ENCODE peak calls at places on chromosomes 4 and X, in ten cellular contexts. G is H9, U is psoas muscle, A is fibroblast of pulmonary artery, N is HFF-Myc, X is A549, M is hepatocyte, E is endodermal cell, B is suprapubic skin, K is brain microvascular endothelial cell. I is an unnamed sample.
A peak's percentile ranks its signal among the peaks of the same experiment; 100 is the strongest.

GRCh38 chr4:56129431-56129861 is 180.7 kb downstream of the CEP135 start:
- DNase-seq in X (peak; percentile 0), A (peak; percentile 58), E (peak; percentile 87), M (peak; percentile 63), B (no peak), K (no peak), U (no peak), N (no peak), G (peak; percentile 77), I (no peak)

GRCh38 chr4:152352645-152353116 is 183.2 kb downstream of the FBXW7 start:
- DNase-seq in G (peak; percentile 33), X (peak; percentile 8), M (peak; percentile 82), K (peak; percentile 94), B (no peak), A (peak; percentile 98), N (peak; percentile 95), U (peak; percentile 50), E (peak; percentile 57), I (peak; percentile 98)

GRCh38 chrX:54422168-54422567 is 18.0 kb upstream of the TSR2 start:
- DNase-seq in A (no peak), M (no peak), U (no peak), B (no peak), N (no peak), E (no peak), X (no peak), G (no peak), K (no peak), I (no peak)

GRCh38 chrX:74118503-74118902 is 185.5 kb upstream of the ZCCHC13 start:
- DNase-seq in M (no peak), K (no peak), X (no peak), B (no peak), U (no peak), G (no peak), A (no peak), N (no peak), E (no peak), I (no peak)

GRCh38 chrX:154312116-154312515 is 16.5 kb downstream of the TKTL1 start:
- DNase-seq in K (no peak), E (no peak), A (no peak), U (no peak), G (no peak), N (no peak), M (no peak), X (no peak), B (no peak), I (no peak)

GRCh38 chrX:135520553-135521404 is at the start of gene INTS6L:
- DNase-seq in B (peak; percentile 88), N (peak; percentile 43), E (peak; percentile 92), U (peak; percentile 84), X (no peak), A (peak; percentile 92), M (peak; percentile 88), G (peak; percentile 88), K (peak; percentile 90), I (peak; percentile 92)

GRCh38 chrX:97389761-97390192 is 506.1 kb downstream of the RPA4 start:
- DNase-seq in A (peak; percentile 76), B (no peak), X (no peak), U (no peak), G (no peak), M (peak; percentile 45), K (peak; percentile 77), E (no peak), N (peak; percentile 19), I (no peak)

GRCh38 chrX:77900688-77901087 is 1.4 kb downstream of the COX7B start:
- DNase-seq in B (no peak), N (no peak), X (no peak), G (no peak), A (peak; percentile 18), K (no peak), M (no peak), U (no peak), E (no peak), I (no peak)

GRCh38 chr4:114038762-114039392 is 59.4 kb upstream of the ARSJ start:
- DNase-seq in X (no peak), E (no peak), K (no peak), G (no peak), B (no peak), M (no peak), A (no peak), U (no peak), N (no peak), I (no peak)

GRCh38 chr4:74479009-74479408 is 34.1 kb downstream of the AREG start:
- DNase-seq in K (no peak), B (no peak), N (no peak), U (no peak), M (no peak), E (no peak), G (no peak), A (no peak), X (no peak), I (no peak)

GRCh38 chrX:34859191-34859590 is 83.4 kb upstream of the FAM47B start:
- DNase-seq in M (no peak), N (no peak), K (no peak), A (no peak), G (no peak), X (no peak), U (no peak), B (no peak), E (no peak), I (no peak)

GRCh38 chrX:68199062-68199848 is 234.0 kb downstream of the OPHN1 start:
- DNase-seq in U (no peak), B (no peak), X (no peak), G (no peak), E (no peak), A (no peak), N (no peak), M (no peak), K (no peak), I (no peak)

GRCh38 chrX:22969416-22969815 is 30.3 kb upstream of the DDX53 start:
- DNase-seq in B (no peak), G (no peak), E (no peak), U (no peak), N (no peak), M (no peak), X (no peak), K (peak; percentile 44), A (peak; percentile 28), I (no peak)

GRCh38 chrX:40871385-40872082 is 136.2 kb upstream of the MED14 start:
- DNase-seq in B (no peak), X (no peak), A (peak; percentile 28), M (no peak), N (no peak), E (no peak), U (no peak), G (no peak), K (no peak), I (peak; percentile 29)

GRCh38 chrX:99394450-99394849 is 1015.6 kb downstream of the PCDH19 start:
- DNase-seq in K (no peak), N (no peak), E (peak; percentile 80), G (peak; percentile 56), M (no peak), B (no peak), U (no peak), X (no peak), A (no peak), I (peak; percentile 0)

GRCh38 chrX:49172280-49172780 is 632 bp downstream of the PLP2 start:
- DNase-seq in M (peak; percentile 69), X (no peak), E (no peak), B (peak; percentile 83), K (no peak), U (peak; percentile 86), N (no peak), A (peak; percentile 35), G (no peak), I (peak; percentile 60)

GRCh38 chrX:103063191-103063845 is 653 bp downstream of the BEX1 start:
- DNase-seq in X (no peak), M (peak; percentile 58), A (peak; percentile 55), K (peak; percentile 32), N (peak; percentile 11), G (peak; percentile 53), B (no peak), E (peak; percentile 81), U (no peak), I (peak; percentile 53)

GRCh38 chrX:133698298-133698697 is 283.0 kb upstream of the GPC4 start:
- DNase-seq in N (no peak), X (no peak), A (peak; percentile 38), G (no peak), E (no peak), U (no peak), B (no peak), K (peak; percentile 35), M (no peak), I (peak; percentile 39)

GRCh38 chrX:55342533-55343501 is 78.1 kb upstream of the PAGE3 start:
- DNase-seq in X (peak; percentile 25), M (no peak), G (peak; percentile 47), N (no peak), U (no peak), E (peak; percentile 73), A (peak; percentile 22), B (no peak), K (no peak), I (peak; percentile 28)

GRCh38 chr4:124937993-124938392 is 225.5 kb upstream of the ANKRD50 start:
- DNase-seq in A (no peak), M (no peak), X (no peak), G (no peak), E (no peak), N (no peak), U (no peak), K (no peak), B (no peak), I (no peak)
- TF ChIP-seq CTCF in A (no peak), M (no peak), X (no peak), G (no peak), E (no peak), N (no peak), U (no peak), K (no peak), B (no peak), I (no peak)

GRCh38 chr4:64643841-64644240 is 234.6 kb upstream of the TECRL start:
- DNase-seq in X (no peak), U (no peak), K (no peak), B (no peak), A (no peak), N (no peak), G (no peak), E (no peak), M (no peak), I (no peak)
- TF ChIP-seq CTCF in X (no peak), U (no peak), K (no peak), B (no peak), A (no peak), N (no peak), G (no peak), E (no peak), M (no peak), I (no peak)

GRCh38 chrX:119948381-119948780 is 4.8 kb upstream of the NKAP start:
- DNase-seq in B (no peak), U (no peak), M (no peak), X (no peak), E (no peak), K (no peak), N (no peak), G (no peak), A (no peak), I (no peak)
- TF ChIP-seq CTCF in B (no peak), U (no peak), M (peak; percentile 4), X (peak; percentile 25), E (peak; percentile 59), K (no peak), N (no peak), G (peak; percentile 47), A (peak; percentile 13), I (peak; percentile 27)

DNA sequence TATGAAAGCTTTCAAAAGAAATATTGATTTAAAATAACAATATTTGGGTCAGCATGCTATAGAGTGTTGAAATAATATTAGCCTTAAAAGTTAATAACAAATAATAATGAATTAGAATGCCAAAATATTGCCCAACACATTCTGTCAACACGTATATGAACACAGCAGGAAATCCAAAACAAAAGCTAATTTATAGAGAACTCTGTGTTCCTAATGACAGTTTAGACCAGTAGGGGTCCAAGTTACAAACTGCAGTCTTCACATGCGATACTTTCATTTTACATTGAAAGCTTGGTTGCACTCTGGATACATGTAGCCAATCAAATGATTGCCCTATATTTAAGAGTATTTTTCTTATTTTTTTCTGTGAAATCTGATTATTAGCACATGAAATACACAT is 274.4 kb downstream of the DCTD start:
- DNase-seq in U (no peak), M (no peak), A (peak; percentile 76), E (no peak), X (peak; percentile 0), N (no peak), B (no peak), G (no peak), K (peak; percentile 56), I (peak; percentile 40)
- TF ChIP-seq CTCF in U (no peak), M (no peak), A (peak; percentile 55), E (peak; percentile 57), X (no peak), N (peak; percentile 6), B (no peak), G (peak; percentile 36), K (peak; percentile 50), I (peak; percentile 30)

I was measured in A673.